ENCODE peak calls at places on chromosomes 12 and 14, in five cellular contexts. One of them, this sample, is unnamed. For H3K36me3, the result is how much of the 10 kb centered on the place peaks cover.

GRCh38 chr12:17333287-17333686 is 727.3 kb upstream of the LMO3 start:
- DNase-seq in PC-3: peak
- DNase-seq in body of pancreas: no peak
- DNase-seq in hepatocyte: peak
- DNase-seq in left ventricle myocardium inferior: no peak
- DNase-seq in this sample: no peak

GRCh38 chr14:84403585-84403984 is 1126.4 kb upstream of the FLRT2 start:
- DNase-seq in hepatocyte: peak
- DNase-seq in body of pancreas: no peak
- DNase-seq in PC-3: peak
- DNase-seq in left ventricle myocardium inferior: no peak
- DNase-seq in this sample: no peak

GRCh38 chr14:52018252-52018651 is 28.9 kb downstream of the RTRAF start:
- DNase-seq in left ventricle myocardium inferior: no peak
- DNase-seq in PC-3: no peak
- DNase-seq in body of pancreas: no peak
- DNase-seq in hepatocyte: peak
- DNase-seq in this sample: no peak

GRCh38 chr12:106445981-106446380 is 88.4 kb downstream of the POLR3B start:
- DNase-seq in body of pancreas: no peak
- DNase-seq in hepatocyte: no peak
- DNase-seq in PC-3: no peak
- DNase-seq in left ventricle myocardium inferior: no peak
- DNase-seq in this sample: no peak

GRCh38 chr14:96058606-96059200 is 19.5 kb downstream of the C14orf132 start:
- DNase-seq in left ventricle myocardium inferior: no peak
- DNase-seq in hepatocyte: no peak
- DNase-seq in body of pancreas: no peak
- DNase-seq in PC-3: no peak
- DNase-seq in this sample: no peak

GRCh38 chr14:29681308-29681707 is 246.3 kb downstream of the PRKD1 start:
- DNase-seq in PC-3: peak
- DNase-seq in hepatocyte: no peak
- DNase-seq in body of pancreas: no peak
- DNase-seq in left ventricle myocardium inferior: no peak
- DNase-seq in this sample: no peak

GRCh38 chr12:94263011-94263786 is 114.8 kb downstream of the PLXNC1 start:
- DNase-seq in body of pancreas: peak
- DNase-seq in left ventricle myocardium inferior: no peak
- DNase-seq in PC-3: no peak
- DNase-seq in hepatocyte: no peak
- DNase-seq in this sample: no peak

GRCh38 chr12:95574799-95575452 is 23.6 kb upstream of the USP44 start:
- DNase-seq in PC-3: peak
- DNase-seq in body of pancreas: no peak
- DNase-seq in hepatocyte: peak
- DNase-seq in left ventricle myocardium inferior: no peak
- DNase-seq in this sample: no peak

DNA sequence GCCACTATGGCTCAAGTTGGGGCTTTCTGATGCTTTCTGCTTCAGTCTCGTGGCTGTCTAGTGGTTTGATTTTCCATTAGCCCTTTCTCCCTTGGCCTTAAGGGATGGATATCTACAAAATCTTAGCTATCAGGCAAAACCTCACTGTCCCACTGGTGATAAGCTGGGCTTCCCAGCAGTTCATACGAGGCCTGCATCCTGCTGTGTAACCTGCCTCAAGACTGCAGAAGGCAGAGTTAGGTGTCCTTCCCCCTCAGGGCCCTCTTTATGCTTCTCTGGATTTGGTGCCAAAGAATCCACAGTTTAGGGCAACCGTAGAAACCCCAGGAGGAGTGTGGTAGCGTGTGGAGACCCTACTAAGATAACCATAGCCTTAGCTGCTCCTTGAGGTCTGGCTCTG is 38.9 kb downstream of the ETV6 start:
- DNase-seq in body of pancreas: no peak
- DNase-seq in PC-3: no peak
- DNase-seq in hepatocyte: no peak
- DNase-seq in left ventricle myocardium inferior: no peak
- DNase-seq in this sample: no peak
- H3K36me3 ChIP-seq in body of pancreas: under half
- H3K36me3 ChIP-seq in PC-3: under half
- H3K36me3 ChIP-seq in hepatocyte: under half
- H3K36me3 ChIP-seq in left ventricle myocardium inferior: under half
- H3K36me3 ChIP-seq in this sample: under half

GRCh38 chr14:69880851-69881250 is 1.6 kb downstream of the SMOC1 start:
- DNase-seq in PC-3: no peak
- DNase-seq in left ventricle myocardium inferior: no peak
- DNase-seq in body of pancreas: no peak
- DNase-seq in hepatocyte: no peak
- DNase-seq in this sample: no peak

GRCh38 chr14:69880051-69880487 is 853 bp downstream of the SMOC1 start:
- DNase-seq in PC-3: no peak
- DNase-seq in left ventricle myocardium inferior: no peak
- DNase-seq in hepatocyte: peak
- DNase-seq in body of pancreas: no peak
- DNase-seq in this sample: no peak

GRCh38 chr14:69879175-69880047 is at the start of gene SMOC1:
- DNase-seq in PC-3: no peak
- DNase-seq in hepatocyte: peak
- DNase-seq in left ventricle myocardium inferior: no peak
- DNase-seq in body of pancreas: peak
- DNase-seq in this sample: peak

GRCh38 chr14:69882086-69882864 is 3.1 kb downstream of the SMOC1 start:
- DNase-seq in left ventricle myocardium inferior: no peak
- DNase-seq in body of pancreas: no peak
- DNase-seq in PC-3: no peak
- DNase-seq in hepatocyte: no peak
- DNase-seq in this sample: no peak

GRCh38 chr14:69882915-69883314 is 3.7 kb downstream of the SMOC1 start:
- DNase-seq in PC-3: no peak
- DNase-seq in left ventricle myocardium inferior: no peak
- DNase-seq in hepatocyte: no peak
- DNase-seq in body of pancreas: no peak
- DNase-seq in this sample: no peak
- H3K27ac ChIP-seq in PC-3: no peak
- H3K27ac ChIP-seq in left ventricle myocardium inferior: no peak
- H3K27ac ChIP-seq in hepatocyte: no peak
- H3K27ac ChIP-seq in body of pancreas: no peak
- H3K27ac ChIP-seq in this sample: no peak

DNA sequence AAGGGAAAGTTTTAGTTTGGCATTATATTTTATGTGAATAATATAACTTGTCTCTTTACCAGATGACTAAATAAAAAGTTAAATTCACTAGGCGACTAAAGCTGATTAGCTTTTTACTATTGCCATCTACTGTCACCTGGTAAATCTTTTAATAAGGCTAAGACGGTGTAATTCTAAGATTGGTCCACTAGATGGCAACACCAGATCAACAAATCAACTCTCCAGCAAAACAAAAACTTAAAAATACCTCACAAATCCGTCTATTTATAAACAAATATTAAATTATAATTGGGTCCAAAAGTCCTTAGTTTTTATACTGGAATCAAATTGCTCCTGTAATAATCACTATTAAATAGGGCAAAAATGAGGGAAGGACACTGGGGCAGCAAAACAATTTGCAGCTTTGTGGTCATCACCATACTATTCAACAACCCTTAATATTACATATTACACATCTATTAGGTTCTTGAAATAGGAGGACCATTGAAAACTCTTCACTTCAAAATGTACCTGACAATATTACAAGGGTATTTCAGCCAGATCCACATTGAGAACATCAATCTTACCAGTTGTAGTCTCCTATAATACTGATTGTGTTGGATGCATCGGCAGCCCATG is 47.9 kb downstream of the GALC start:
- DNase-seq in left ventricle myocardium inferior: no peak
- DNase-seq in hepatocyte: peak
- DNase-seq in body of pancreas: no peak
- DNase-seq in PC-3: peak
- DNase-seq in this sample: no peak
- TF ChIP-seq CTCF in left ventricle myocardium inferior: peak
- TF ChIP-seq CTCF in hepatocyte: peak
- TF ChIP-seq CTCF in body of pancreas: peak
- TF ChIP-seq CTCF in PC-3: peak
- TF ChIP-seq CTCF in this sample: peak

GRCh38 chr12:120101182-120101581 is 15.4 kb downstream of the RAB35 start:
- DNase-seq in hepatocyte: no peak
- DNase-seq in left ventricle myocardium inferior: no peak
- DNase-seq in body of pancreas: no peak
- DNase-seq in PC-3: no peak
- DNase-seq in this sample: no peak

GRCh38 chr12:120099738-120100137 is 16.8 kb downstream of the RAB35 start:
- DNase-seq in PC-3: no peak
- DNase-seq in hepatocyte: no peak
- DNase-seq in left ventricle myocardium inferior: no peak
- DNase-seq in body of pancreas: no peak
- DNase-seq in this sample: peak

GRCh38 chr12:120096671-120097202 is 19.8 kb downstream of the RAB35 start:
- DNase-seq in PC-3: no peak
- DNase-seq in body of pancreas: no peak
- DNase-seq in hepatocyte: no peak
- DNase-seq in left ventricle myocardium inferior: no peak
- DNase-seq in this sample: no peak

GRCh38 chr12:120100630-120101029 is 15.9 kb downstream of the RAB35 start:
- DNase-seq in body of pancreas: peak
- DNase-seq in hepatocyte: no peak
- DNase-seq in PC-3: no peak
- DNase-seq in left ventricle myocardium inferior: peak
- DNase-seq in this sample: no peak

DNA sequence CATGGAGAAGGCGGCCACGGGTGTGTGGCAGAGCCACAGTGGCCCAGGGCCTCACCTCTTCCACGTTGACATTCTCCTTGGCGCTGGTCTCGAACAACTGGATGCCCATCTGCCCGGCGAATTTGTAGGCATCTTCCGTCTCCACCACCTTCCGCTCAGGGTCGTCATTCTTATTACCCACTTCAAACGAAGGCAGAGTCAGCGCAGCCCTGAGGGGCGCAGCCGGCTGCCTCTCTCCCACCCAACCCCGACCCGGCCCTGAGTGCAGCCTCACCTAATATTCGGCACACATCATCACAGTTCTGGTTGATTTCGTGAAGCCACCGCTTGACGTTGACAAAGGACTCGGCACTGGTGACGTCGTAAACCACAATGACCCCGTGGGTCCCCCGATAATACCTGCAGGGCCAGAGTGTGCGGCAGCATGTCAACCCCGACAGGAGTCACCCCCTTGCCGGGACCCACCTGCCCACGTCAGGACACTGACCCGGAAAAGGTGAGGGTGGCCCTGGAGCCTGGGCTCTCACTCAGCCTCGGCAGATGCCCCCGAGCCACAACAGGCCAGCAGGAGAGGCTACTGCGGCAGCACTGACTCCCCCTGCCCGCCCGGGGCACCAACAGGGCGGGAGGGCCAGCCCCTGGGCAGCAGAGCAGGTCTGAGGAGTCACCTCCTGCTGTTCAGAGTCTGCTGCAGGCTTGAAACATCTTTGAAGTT is 17.6 kb downstream of the RAB35 start:
- DNase-seq in hepatocyte: no peak
- DNase-seq in body of pancreas: no peak
- DNase-seq in PC-3: no peak
- DNase-seq in left ventricle myocardium inferior: no peak
- DNase-seq in this sample: peak
- H3K36me3 ChIP-seq in hepatocyte: under half
- H3K36me3 ChIP-seq in body of pancreas: under half
- H3K36me3 ChIP-seq in PC-3: half or more
- H3K36me3 ChIP-seq in left ventricle myocardium inferior: half or more
- H3K36me3 ChIP-seq in this sample: under half

DNA sequence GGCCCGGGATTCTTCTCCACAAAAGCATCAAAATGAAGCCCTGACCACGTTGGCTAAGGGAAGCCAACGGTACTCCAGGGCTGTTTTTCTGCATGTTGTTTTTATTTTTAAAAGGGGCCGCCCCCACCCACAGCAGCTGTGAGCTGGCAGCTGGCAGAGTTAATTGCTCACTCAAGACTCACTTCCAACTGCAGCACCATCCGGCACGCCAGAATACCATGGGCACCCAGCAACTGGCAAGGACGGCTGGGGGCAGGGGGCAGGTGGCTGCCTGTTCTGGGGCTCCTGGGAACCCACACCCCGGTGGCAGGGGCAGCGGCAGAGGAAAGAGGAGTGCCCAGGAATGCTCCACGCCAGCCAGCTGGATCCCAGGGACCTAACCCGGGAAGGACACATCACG is 44.3 kb downstream of the NCOR2 start:
- DNase-seq in hepatocyte: no peak
- DNase-seq in PC-3: no peak
- DNase-seq in left ventricle myocardium inferior: peak
- DNase-seq in body of pancreas: peak
- DNase-seq in this sample: no peak
- H3K27ac ChIP-seq in hepatocyte: no peak
- H3K27ac ChIP-seq in PC-3: no peak
- H3K27ac ChIP-seq in left ventricle myocardium inferior: peak
- H3K27ac ChIP-seq in body of pancreas: peak
- H3K27ac ChIP-seq in this sample: no peak

GRCh38 chr12:23504641-23505399 is 444.6 kb downstream of the SOX5 start:
- DNase-seq in hepatocyte: no peak
- DNase-seq in PC-3: no peak
- DNase-seq in body of pancreas: no peak
- DNase-seq in left ventricle myocardium inferior: no peak
- DNase-seq in this sample: no peak
- TF ChIP-seq CTCF in hepatocyte: no peak
- TF ChIP-seq CTCF in PC-3: no peak
- TF ChIP-seq CTCF in body of pancreas: no peak
- TF ChIP-seq CTCF in left ventricle myocardium inferior: no peak
- TF ChIP-seq CTCF in this sample: no peak